ENCODE peak calls at places on chromosomes 5 and 9, in ten cellular contexts. E is A549, B is natural killer cell, M is neural progenitor cell, P is H1, Q is right lobe of liver, Y is progenitor cell of endocrine pancreas, N is GM12865, D is transverse colon, H is cardiac fibroblast. S is an unnamed sample.

GRCh38 chr5:152542741-152543140 is 137.7 kb upstream of the NMUR2 start:
- DNase-seq in E (no peak), B (no peak), M (peak), P (peak), Q (no peak), Y (peak), N (no peak), D (no peak), H (peak), S (no peak)

GRCh38 chr9:708556-709432 is 132.7 kb upstream of the DMRT1 start:
- DNase-seq in E (no peak), B (no peak), M (no peak), P (no peak), Q (peak), Y (no peak), N (no peak), D (no peak), H (peak), S (no peak)

GRCh38 chr5:177457239-177458121 is 10.9 kb downstream of the PRR7 start:
- DNase-seq in E (peak), B (no peak), M (peak), P (peak), Q (peak), Y (peak), N (peak), D (peak), H (peak), S (peak)

GRCh38 chr5:149621415-149622098 is 40.3 kb downstream of the ARHGEF37 start:
- DNase-seq in E (no peak), B (no peak), M (no peak), P (no peak), Q (no peak), Y (no peak), N (no peak), D (no peak), H (no peak), S (no peak)

GRCh38 chr9:76419782-76420380 is 25.7 kb upstream of the RFK start:
- DNase-seq in E (peak), B (no peak), M (peak), P (peak), Q (no peak), Y (no peak), N (peak), D (no peak), H (peak), S (no peak)

GRCh38 chr5:132829742-132830435 is 558 bp downstream of the SHROOM1 start:
- DNase-seq in E (peak), B (peak), M (peak), P (peak), Q (peak), Y (peak), N (peak), D (peak), H (peak), S (no peak)

GRCh38 chr9:85723220-85723619 is 18.5 kb downstream of the AGTPBP1 start:
- DNase-seq in E (no peak), B (peak), M (peak), P (peak), Q (no peak), Y (no peak), N (no peak), D (no peak), H (no peak), S (no peak)

GRCh38 chr9:12740845-12741244 is 34.0 kb upstream of the LURAP1L start:
- DNase-seq in E (no peak), B (no peak), M (no peak), P (no peak), Q (no peak), Y (no peak), N (no peak), D (no peak), H (no peak), S (no peak)

GRCh38 chr5:110625376-110625999 is 101.0 kb downstream of the TMEM232 start:
- DNase-seq in E (peak), B (no peak), M (peak), P (no peak), Q (no peak), Y (no peak), N (peak), D (no peak), H (peak), S (no peak)

GRCh38 chr5:10484774-10485141 is 43.1 kb downstream of the ROPN1L start:
- DNase-seq in E (no peak), B (no peak), M (no peak), P (no peak), Q (no peak), Y (no peak), N (no peak), D (no peak), H (no peak), S (no peak)

GRCh38 chr9:7172445-7173115 is 414.8 kb downstream of the KDM4C start:
- DNase-seq in E (no peak), B (no peak), M (no peak), P (no peak), Q (no peak), Y (no peak), N (no peak), D (no peak), H (peak), S (no peak)

GRCh38 chr5:42507451-42508092 is 84.3 kb downstream of the GHR start:
- DNase-seq in E (no peak), B (no peak), M (peak), P (no peak), Q (no peak), Y (no peak), N (no peak), D (no peak), H (no peak), S (no peak)

GRCh38 chr5:176447538-176447981 is 625 bp upstream of the FAF2 start:
- DNase-seq in E (no peak), B (no peak), M (no peak), P (peak), Q (peak), Y (peak), N (no peak), D (no peak), H (no peak), S (no peak)

GRCh38 chr5:176444742-176445141 is 3.4 kb upstream of the FAF2 start:
- DNase-seq in E (no peak), B (no peak), M (no peak), P (no peak), Q (no peak), Y (no peak), N (no peak), D (no peak), H (no peak), S (no peak)

GRCh38 chr5:176450077-176450476 is 1.9 kb downstream of the FAF2 start:
- DNase-seq in E (no peak), B (no peak), M (no peak), P (no peak), Q (no peak), Y (no peak), N (no peak), D (no peak), H (no peak), S (no peak)

GRCh38 chr5:176447982-176448608 is at the start of gene FAF2:
- DNase-seq in E (peak), B (peak), M (peak), P (peak), Q (peak), Y (peak), N (peak), D (peak), H (peak), S (peak)

DNA sequence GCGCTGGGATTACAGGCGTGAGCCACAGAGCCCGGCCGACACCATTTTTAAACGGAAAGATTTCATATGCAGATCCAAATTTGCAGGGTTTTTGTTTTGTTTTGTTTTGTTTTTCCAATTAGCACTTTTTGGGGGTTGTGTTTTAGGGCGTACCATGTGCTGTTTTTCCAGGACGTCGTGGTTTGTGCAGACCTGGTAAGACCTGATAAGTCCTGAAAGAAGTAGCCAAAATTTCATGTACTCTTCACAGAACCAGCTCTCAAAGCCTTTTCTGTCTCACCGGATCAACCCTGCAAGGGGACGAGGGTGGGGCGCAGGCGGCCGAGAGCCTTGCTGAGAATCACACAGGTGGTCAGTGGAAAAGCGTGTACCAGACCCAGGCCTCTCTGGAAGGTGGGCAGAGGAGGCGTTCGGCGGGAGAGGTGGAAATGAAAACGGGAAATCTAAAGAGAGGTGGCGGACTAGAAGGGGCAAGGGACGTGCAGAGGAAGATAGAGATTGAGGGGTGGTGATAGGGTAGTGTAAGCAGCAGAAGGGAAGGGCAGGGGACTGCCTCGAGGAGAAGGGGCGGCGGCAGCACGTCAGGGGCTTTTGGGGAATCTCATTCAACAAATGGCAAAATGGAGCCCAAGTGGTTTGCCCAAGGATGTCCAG is 1.2 kb upstream of the FAF2 start:
- DNase-seq in E (no peak), B (no peak), M (peak), P (no peak), Q (peak), Y (peak), N (peak), D (peak), H (no peak), S (no peak)
- TF ChIP-seq CTCF in E (no peak), B (no peak), M (no peak), P (no peak), Q (no peak), Y (no peak), N (no peak), D (no peak), H (no peak), S (no peak)

GRCh38 chr5:139678751-139679750 is 30.9 kb downstream of the CXXC5 start:
- DNase-seq in E (no peak), B (no peak), M (no peak), P (no peak), Q (no peak), Y (no peak), N (no peak), D (no peak), H (no peak), S (no peak)

GRCh38 chr5:139678283-139678613 is 30.1 kb downstream of the CXXC5 start:
- DNase-seq in E (no peak), B (no peak), M (no peak), P (no peak), Q (no peak), Y (no peak), N (no peak), D (no peak), H (no peak), S (no peak)

GRCh38 chr5:139676951-139677367 is 28.8 kb downstream of the CXXC5 start:
- DNase-seq in E (no peak), B (no peak), M (peak), P (no peak), Q (no peak), Y (peak), N (no peak), D (no peak), H (no peak), S (no peak)

GRCh38 chr5:139676406-139676805 is 28.3 kb downstream of the CXXC5 start:
- DNase-seq in E (no peak), B (no peak), M (no peak), P (no peak), Q (no peak), Y (no peak), N (no peak), D (no peak), H (no peak), S (no peak)

GRCh38 chr5:139677404-139678282 is 29.5 kb downstream of the CXXC5 start:
- DNase-seq in E (no peak), B (no peak), M (peak), P (no peak), Q (no peak), Y (peak), N (no peak), D (no peak), H (no peak), S (no peak)
- TF ChIP-seq CTCF in E (no peak), B (no peak), M (no peak), P (no peak), Q (no peak), Y (no peak), N (no peak), D (no peak), H (no peak), S (no peak)

GRCh38 chr5:114018178-114018577 is 343.7 kb upstream of the KCNN2 start:
- DNase-seq in E (no peak), B (no peak), M (peak), P (no peak), Q (no peak), Y (no peak), N (no peak), D (no peak), H (no peak), S (no peak)
- TF ChIP-seq CTCF in E (no peak), B (no peak), M (peak), P (peak), Q (peak), Y (peak), N (no peak), D (no peak), H (no peak), S (peak)

GRCh38 chr9:108543251-108543768 is 312.5 kb downstream of the ACTL7B start:
- DNase-seq in E (peak), B (no peak), M (peak), P (no peak), Q (no peak), Y (no peak), N (peak), D (no peak), H (peak), S (no peak)
- TF ChIP-seq CTCF in E (no peak), B (no peak), M (no peak), P (no peak), Q (no peak), Y (no peak), N (no peak), D (no peak), H (no peak), S (no peak)

DNA sequence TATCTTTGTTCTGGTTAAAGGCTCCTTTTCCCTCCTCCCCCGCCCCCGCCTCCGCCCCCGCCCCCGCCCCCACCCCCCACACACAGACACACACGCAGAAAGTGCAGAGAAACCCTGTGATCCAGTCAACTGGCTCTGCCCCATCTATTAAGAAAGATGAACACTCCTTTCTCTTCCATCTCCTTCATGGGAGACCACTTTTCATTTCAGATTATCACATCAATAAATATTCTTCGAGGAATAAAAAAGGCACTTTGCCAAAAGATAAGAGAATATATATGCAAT is 127.0 kb downstream of the TMEM161B start:
- DNase-seq in E (no peak), B (no peak), M (no peak), P (no peak), Q (no peak), Y (no peak), N (no peak), D (no peak), H (peak), S (no peak)
- TF ChIP-seq CTCF in E (no peak), B (no peak), M (no peak), P (no peak), Q (no peak), Y (no peak), N (no peak), D (no peak), H (no peak), S (peak)

S was measured in chondrocyte.